ENCODE peak calls at places on chromosomes 2 and 18, in nine cellular contexts. Q, Z, R, S, Y, J, E, L and B are unnamed samples.

GRCh38 chr18:11308499-11308898 is 159.1 kb upstream of the PIEZO2 start:
- DNase-seq in Q (peak), Z (no peak), R (no peak), S (no peak), Y (no peak), J (no peak), E (no peak), L (no peak), B (peak)

GRCh38 chr18:69239849-69240248 is 160.8 kb upstream of the DOK6 start:
- DNase-seq in Q (no peak), Z (no peak), R (no peak), S (no peak), Y (no peak), J (no peak), E (no peak), L (no peak), B (no peak)

GRCh38 chr2:241189093-241189855 is 797 bp downstream of the ANO7 start:
- DNase-seq in Q (no peak), Z (no peak), R (no peak), S (no peak), Y (no peak), J (no peak), E (no peak), L (no peak), B (no peak)

GRCh38 chr2:199955339-199956061 is at the start of the genes MAIP1 and TYW5:
- DNase-seq in Q (peak), Z (peak), R (peak), S (peak), Y (peak), J (peak), E (peak), L (peak), B (peak)

GRCh38 chr2:234130734-234131133 is 80.2 kb downstream of the SPP2 start:
- DNase-seq in Q (no peak), Z (no peak), R (no peak), S (no peak), Y (no peak), J (no peak), E (no peak), L (no peak), B (no peak)

GRCh38 chr18:78492064-78492812 is 487.4 kb upstream of the SALL3 start:
- DNase-seq in Q (no peak), Z (no peak), R (no peak), S (no peak), Y (no peak), J (no peak), E (no peak), L (no peak), B (no peak)

GRCh38 chr2:165582409-165582808 is 112.9 kb downstream of the CSRNP3 start:
- DNase-seq in Q (no peak), Z (no peak), R (no peak), S (no peak), Y (no peak), J (no peak), E (no peak), L (no peak), B (no peak)

GRCh38 chr18:74493689-74494088 is 2.5 kb upstream of the CNDP2 start:
- DNase-seq in Q (peak), Z (no peak), R (peak), S (peak), Y (peak), J (no peak), E (peak), L (no peak), B (peak)

GRCh38 chr2:88707003-88707402 is 15.5 kb downstream of the RPIA start:
- DNase-seq in Q (no peak), Z (no peak), R (no peak), S (no peak), Y (no peak), J (no peak), E (no peak), L (no peak), B (no peak)

GRCh38 chr18:48470484-48471180 is 61.4 kb upstream of the ZBTB7C start:
- DNase-seq in Q (no peak), Z (no peak), R (no peak), S (no peak), Y (no peak), J (no peak), E (no peak), L (no peak), B (no peak)

GRCh38 chr2:98568161-98568956 is 40.0 kb downstream of the COA5 start:
- DNase-seq in Q (no peak), Z (no peak), R (no peak), S (no peak), Y (no peak), J (no peak), E (no peak), L (no peak), B (peak)

GRCh38 chr18:1779587-1779986 is 791.7 kb downstream of the METTL4 start:
- DNase-seq in Q (no peak), Z (no peak), R (no peak), S (no peak), Y (no peak), J (no peak), E (no peak), L (no peak), B (no peak)

GRCh38 chr2:86453838-86454237 is 12.7 kb downstream of the KDM3A start:
- DNase-seq in Q (no peak), Z (peak), R (no peak), S (peak), Y (no peak), J (no peak), E (peak), L (peak), B (peak)

GRCh38 chr2:172858473-172858745 is 122.8 kb downstream of the RAPGEF4 start:
- DNase-seq in Q (no peak), Z (no peak), R (no peak), S (no peak), Y (no peak), J (no peak), E (peak), L (no peak), B (peak)

GRCh38 chr2:39437522-39438296 is 624 bp upstream of the MAP4K3 start:
- DNase-seq in Q (no peak), Z (peak), R (no peak), S (peak), Y (peak), J (no peak), E (peak), L (no peak), B (peak)

GRCh38 chr2:197930570-197931278 is 126.3 kb downstream of the PLCL1 start:
- DNase-seq in Q (no peak), Z (no peak), R (no peak), S (no peak), Y (no peak), J (no peak), E (no peak), L (no peak), B (no peak)

GRCh38 chr18:28365406-28365805 is 188.5 kb upstream of the CDH2 start:
- DNase-seq in Q (no peak), Z (no peak), R (no peak), S (no peak), Y (no peak), J (no peak), E (peak), L (no peak), B (peak)

GRCh38 chr18:68679531-68679930 is 35.4 kb downstream of the TMX3 start:
- DNase-seq in Q (peak), Z (no peak), R (no peak), S (no peak), Y (no peak), J (no peak), E (no peak), L (no peak), B (peak)

GRCh38 chr2:55842009-55842408 is 81.6 kb downstream of the EFEMP1 start:
- DNase-seq in Q (no peak), Z (no peak), R (no peak), S (no peak), Y (no peak), J (no peak), E (no peak), L (no peak), B (peak)

GRCh38 chr2:55839182-55839819 is 84.3 kb downstream of the EFEMP1 start:
- DNase-seq in Q (no peak), Z (no peak), R (no peak), S (no peak), Y (no peak), J (no peak), E (no peak), L (no peak), B (peak)

GRCh38 chr2:55843096-55843991 is 80.2 kb downstream of the EFEMP1 start:
- DNase-seq in Q (no peak), Z (peak), R (no peak), S (peak), Y (no peak), J (no peak), E (peak), L (no peak), B (peak)

GRCh38 chr2:55838653-55839052 is 84.9 kb downstream of the EFEMP1 start:
- DNase-seq in Q (no peak), Z (no peak), R (no peak), S (no peak), Y (no peak), J (no peak), E (no peak), L (no peak), B (no peak)

DNA sequence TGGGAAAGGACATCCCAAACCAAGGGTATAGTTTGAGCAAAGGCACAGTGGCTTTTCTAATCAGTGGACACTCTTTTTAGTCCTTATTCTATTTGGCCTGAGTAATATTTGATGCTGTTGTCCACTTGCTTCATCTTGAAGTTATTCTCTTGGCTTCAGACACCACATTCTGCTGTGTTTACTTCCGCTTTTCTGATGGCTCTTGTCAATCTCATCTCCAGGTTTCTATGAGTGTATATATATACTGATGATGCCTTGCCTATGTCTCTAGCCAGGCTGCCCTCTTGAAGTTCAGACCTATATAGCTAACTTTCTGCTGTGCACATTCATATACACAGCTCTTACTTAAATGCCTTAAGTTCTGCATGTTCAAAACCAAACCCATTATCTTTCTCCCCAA is 83.1 kb downstream of the EFEMP1 start:
- DNase-seq in Q (no peak), Z (no peak), R (no peak), S (no peak), Y (no peak), J (no peak), E (no peak), L (no peak), B (no peak)
- TF ChIP-seq POLR2A in Q (no peak), Z (no peak), R (no peak), S (no peak), Y (no peak), J (no peak), E (no peak), L (no peak), B (no peak)

GRCh38 chr2:30860715-30861114 is 53.5 kb upstream of the CAPN13 start:
- DNase-seq in Q (no peak), Z (no peak), R (no peak), S (no peak), Y (no peak), J (no peak), E (no peak), L (no peak), B (no peak)

GRCh38 chr2:30860003-30860402 is 52.8 kb upstream of the CAPN13 start:
- DNase-seq in Q (no peak), Z (no peak), R (no peak), S (no peak), Y (no peak), J (no peak), E (no peak), L (no peak), B (no peak)

GRCh38 chr2:30865218-30865617 is 58.0 kb upstream of the CAPN13 start:
- DNase-seq in Q (no peak), Z (no peak), R (no peak), S (no peak), Y (no peak), J (no peak), E (no peak), L (no peak), B (no peak)

GRCh38 chr2:30865892-30866681 is 58.8 kb upstream of the CAPN13 start:
- DNase-seq in Q (peak), Z (no peak), R (no peak), S (no peak), Y (no peak), J (no peak), E (no peak), L (no peak), B (no peak)

DNA sequence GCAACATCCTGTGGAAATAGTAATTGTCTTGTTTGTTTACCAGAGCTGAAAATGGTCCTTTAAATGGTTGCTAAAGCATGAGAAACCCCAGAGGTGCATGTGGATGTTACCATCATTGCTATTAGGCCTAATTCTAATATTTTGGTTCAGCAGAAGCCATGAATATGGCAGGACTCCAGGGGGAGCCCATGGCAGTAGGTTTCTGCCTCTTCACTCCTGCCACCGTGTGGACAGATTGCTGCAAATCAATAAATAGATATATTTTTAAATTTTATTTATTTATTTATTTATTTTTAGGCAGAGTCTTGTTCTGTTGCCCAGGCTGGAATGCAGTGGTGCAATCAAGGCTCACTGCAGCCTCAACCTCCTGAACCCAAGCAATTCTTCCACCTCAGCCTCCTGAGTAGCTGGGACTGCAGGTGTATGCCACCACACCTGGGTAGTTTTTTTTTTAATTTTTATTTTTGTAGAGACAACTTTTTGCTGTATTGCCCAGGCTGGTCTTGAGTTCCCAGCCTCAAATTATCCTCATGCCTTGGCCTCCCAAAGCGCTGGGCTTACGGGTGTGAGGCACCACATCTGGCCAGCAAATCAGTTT is 54.9 kb upstream of the CAPN13 start:
- DNase-seq in Q (peak), Z (no peak), R (peak), S (peak), Y (peak), J (no peak), E (peak), L (no peak), B (peak)
- TF ChIP-seq CTCF in Q (peak), Z (no peak), R (peak), S (peak), Y (peak), J (peak), E (peak), L (no peak), B (peak)

DNA sequence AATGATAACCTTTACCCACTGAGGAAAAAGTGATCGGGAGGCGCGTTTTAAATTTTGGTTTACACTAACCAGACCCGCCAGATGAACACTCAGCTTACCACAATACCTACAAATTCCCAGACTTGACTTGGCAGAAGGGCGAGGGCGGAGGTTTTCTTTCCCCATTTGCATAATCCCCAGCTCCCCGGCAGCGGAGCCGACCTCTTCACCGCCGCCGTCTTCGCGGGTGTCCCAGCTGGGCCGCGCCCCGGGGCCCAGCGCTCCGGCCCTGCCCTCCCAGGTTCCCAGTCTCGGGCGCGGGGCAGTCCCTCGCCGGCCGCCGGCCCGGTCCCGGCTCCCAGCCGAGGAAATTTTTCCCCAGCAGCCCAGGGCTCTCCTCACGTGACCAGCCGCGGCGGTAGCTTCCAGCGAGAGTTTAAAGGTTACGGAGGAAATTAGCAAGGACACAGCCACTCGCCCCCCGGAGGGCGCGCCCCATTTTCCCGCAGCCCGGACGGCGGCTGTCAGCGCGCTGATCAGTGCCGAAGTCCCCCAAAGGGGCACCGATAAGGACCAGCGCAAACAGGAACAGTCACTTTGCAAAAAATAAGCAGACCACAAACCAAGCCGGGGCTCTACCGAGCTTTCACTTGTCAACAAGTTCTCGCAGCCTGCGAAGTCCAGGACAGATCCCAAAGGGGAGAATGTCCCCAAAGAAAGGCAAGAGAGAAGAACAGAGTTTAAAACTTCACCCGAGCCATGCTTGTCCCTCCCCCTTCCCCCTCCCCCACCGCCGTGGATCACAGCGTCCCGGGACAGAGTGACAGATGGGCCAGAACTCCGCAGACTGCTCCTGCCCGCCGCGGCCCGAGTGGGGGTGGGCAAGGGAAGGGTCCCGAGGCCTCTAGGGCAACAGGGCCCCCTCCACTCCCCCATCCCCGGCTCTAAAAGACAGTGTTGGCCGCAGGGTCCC is 1.3 kb upstream of the PRKCE start:
- DNase-seq in Q (peak), Z (peak), R (peak), S (peak), Y (no peak), J (no peak), E (peak), L (peak), B (peak)
- TF ChIP-seq POLR2A in Q (no peak), Z (no peak), R (no peak), S (peak), Y (no peak), J (peak), E (no peak), L (no peak), B (no peak)

GRCh38 chr2:231795525-231796327 is 9.5 kb downstream of the COPS7B start:
- DNase-seq in Q (peak), Z (no peak), R (no peak), S (peak), Y (peak), J (no peak), E (peak), L (peak), B (peak)
- TF ChIP-seq CTCF in Q (peak), Z (no peak), R (peak), S (peak), Y (peak), J (peak), E (peak), L (no peak), B (peak)

GRCh38 chr2:112646102-112646719 is 472 bp downstream of the SLC20A1 start:
- DNase-seq in Q (no peak), Z (peak), R (no peak), S (no peak), Y (no peak), J (no peak), E (peak), L (no peak), B (no peak)

GRCh38 chr2:112644933-112645395 is 775 bp upstream of the SLC20A1 start:
- DNase-seq in Q (no peak), Z (no peak), R (no peak), S (no peak), Y (no peak), J (no peak), E (peak), L (no peak), B (peak)

GRCh38 chr2:112644155-112644932 is 1.4 kb upstream of the SLC20A1 start:
- DNase-seq in Q (no peak), Z (no peak), R (no peak), S (peak), Y (peak), J (no peak), E (no peak), L (no peak), B (no peak)

GRCh38 chr2:112646791-112647720 is 1.3 kb downstream of the SLC20A1 start:
- DNase-seq in Q (peak), Z (no peak), R (no peak), S (no peak), Y (no peak), J (no peak), E (peak), L (no peak), B (no peak)

GRCh38 chr2:112645396-112646101 is at the start of gene SLC20A1:
- DNase-seq in Q (peak), Z (peak), R (peak), S (peak), Y (peak), J (peak), E (peak), L (peak), B (peak)
- TF ChIP-seq POLR2A in Q (peak), Z (peak), R (peak), S (peak), Y (peak), J (peak), E (peak), L (peak), B (peak)

DNA sequence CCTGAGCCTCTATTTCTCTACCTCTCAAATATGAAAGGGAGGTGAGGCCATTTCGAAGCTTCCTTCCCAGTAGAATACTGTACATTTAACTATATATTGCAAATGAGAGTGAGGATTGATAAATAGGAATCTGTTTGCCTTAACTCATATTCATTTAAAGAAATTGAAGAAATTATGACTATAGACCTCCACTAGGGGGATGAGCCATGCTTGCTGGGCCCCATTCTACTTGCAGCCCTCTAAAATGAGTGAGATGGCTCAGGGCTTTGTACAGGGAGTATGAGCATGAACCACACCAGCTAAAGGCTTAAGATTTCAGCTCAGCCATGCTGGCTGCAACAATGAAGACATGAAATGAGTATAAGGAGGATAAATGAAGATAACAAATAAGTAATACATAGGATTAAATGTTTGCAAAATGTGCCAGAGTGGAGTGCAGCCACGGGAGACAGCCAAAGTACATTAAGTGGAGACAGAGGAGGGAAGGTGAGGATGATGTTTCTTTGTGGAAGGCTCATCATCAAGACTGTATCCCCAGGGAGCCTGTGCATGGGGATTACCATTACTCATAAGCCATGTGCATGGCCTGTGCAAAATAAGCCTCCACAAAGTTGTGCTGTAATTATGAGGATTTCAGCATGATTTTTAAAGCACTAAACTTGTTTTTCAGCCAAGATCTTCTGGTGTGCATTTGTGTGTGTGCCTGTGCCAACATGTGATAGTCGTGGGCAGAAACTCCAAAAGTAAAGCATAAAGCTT is 300.8 kb downstream of the CNTNAP5 start:
- DNase-seq in Q (peak), Z (no peak), R (no peak), S (no peak), Y (no peak), J (no peak), E (no peak), L (no peak), B (no peak)
- TF ChIP-seq CTCF in Q (peak), Z (no peak), R (no peak), S (no peak), Y (no peak), J (no peak), E (no peak), L (no peak), B (peak)

GRCh38 chr18:26656944-26657536 is 108.7 kb upstream of the KCTD1 start:
- DNase-seq in Q (peak), Z (peak), R (peak), S (peak), Y (no peak), J (no peak), E (peak), L (peak), B (peak)
- TF ChIP-seq POLR2A in Q (no peak), Z (peak), R (peak), S (peak), Y (no peak), J (peak), E (no peak), L (peak), B (no peak)